ENCODE peak calls at places on chromosomes 3 and 15, in seven cellular contexts. I, N, R, B, D, F and C are unnamed samples. For H3K9me3, the result is how much of the 10 kb centered on the place peaks cover.

GRCh38 chr3:12957334-12957733 is 115.9 kb downstream of the IQSEC1 start:
- DNase-seq in I (no peak), N (no peak), R (no peak), B (no peak), D (no peak), F (no peak), C (no peak)

GRCh38 chr3:128080323-128080898 is 28.2 kb downstream of the SEC61A1 start:
- DNase-seq in I (no peak), N (no peak), R (no peak), B (peak), D (no peak), F (peak), C (peak)

GRCh38 chr3:40128169-40128568 is 181.3 kb upstream of the EIF1B start:
- DNase-seq in I (no peak), N (no peak), R (no peak), B (no peak), D (no peak), F (no peak), C (no peak)

GRCh38 chr15:62124176-62124952 is 40.7 kb downstream of the C2CD4B start:
- DNase-seq in I (no peak), N (no peak), R (no peak), B (peak), D (no peak), F (peak), C (no peak)

GRCh38 chr3:15470804-15471203 is 43.4 kb downstream of the EAF1 start:
- DNase-seq in I (no peak), N (no peak), R (no peak), B (no peak), D (no peak), F (no peak), C (no peak)

GRCh38 chr15:40244961-40245523 is 6.2 kb downstream of the PAK6 start:
- DNase-seq in I (no peak), N (no peak), R (no peak), B (no peak), D (peak), F (peak), C (no peak)

GRCh38 chr3:151431940-151432339 is 28.9 kb downstream of the IGSF10 start:
- DNase-seq in I (no peak), N (no peak), R (peak), B (peak), D (no peak), F (peak), C (peak)

GRCh38 chr3:12974819-12975218 is 98.4 kb downstream of the IQSEC1 start:
- DNase-seq in I (no peak), N (no peak), R (no peak), B (no peak), D (no peak), F (no peak), C (no peak)

GRCh38 chr3:99938270-99938955 is 120.8 kb downstream of the CMSS1 start:
- DNase-seq in I (no peak), N (no peak), R (no peak), B (peak), D (no peak), F (no peak), C (no peak)

GRCh38 chr3:24023249-24023648 is 78.2 kb downstream of the NR1D2 start:
- DNase-seq in I (no peak), N (no peak), R (no peak), B (no peak), D (no peak), F (no peak), C (no peak)

GRCh38 chr3:181316481-181316880 is 326.9 kb upstream of the DNAJC19 start:
- DNase-seq in I (no peak), N (no peak), R (peak), B (peak), D (no peak), F (peak), C (no peak)

GRCh38 chr3:102025568-102025967 is 176.3 kb downstream of the NFKBIZ start:
- DNase-seq in I (no peak), N (no peak), R (no peak), B (no peak), D (no peak), F (no peak), C (no peak)
- TF ChIP-seq CTCF in I (no peak), N (no peak), R (no peak), B (no peak), D (no peak), F (no peak), C (no peak)

DNA sequence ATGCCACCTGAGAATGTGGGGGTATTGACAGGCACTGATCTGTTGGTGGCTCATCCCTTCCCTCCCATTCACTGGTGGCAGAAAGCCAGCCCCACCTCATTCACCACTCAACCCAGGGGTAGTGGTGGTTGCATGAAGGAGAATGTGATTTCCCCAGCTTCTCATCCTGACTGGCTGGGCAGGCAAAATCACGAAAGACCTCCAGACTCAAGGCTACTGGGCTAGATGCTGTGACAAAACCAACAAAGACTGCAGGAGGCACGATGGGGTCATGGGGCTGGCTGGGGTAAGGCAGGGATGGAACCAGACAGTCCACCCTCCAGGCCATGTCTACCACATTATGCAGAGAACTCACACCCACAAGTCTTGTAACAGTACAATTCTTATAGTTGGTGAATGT is 33.9 kb downstream of the FSTL1 start:
- DNase-seq in I (no peak), N (no peak), R (no peak), B (no peak), D (no peak), F (no peak), C (no peak)
- H3K4me3 ChIP-seq in I (peak), N (peak), R (no peak), B (no peak), D (no peak), F (no peak), C (no peak)

GRCh38 chr3:440826-441225 is 244.3 kb downstream of the CHL1 start:
- DNase-seq in I (no peak), N (no peak), R (no peak), B (no peak), D (no peak), F (no peak), C (no peak)
- H3K9me3 ChIP-seq in I (under half), N (under half), R (under half), B (under half), D (under half), F (under half), C (under half)

DNA sequence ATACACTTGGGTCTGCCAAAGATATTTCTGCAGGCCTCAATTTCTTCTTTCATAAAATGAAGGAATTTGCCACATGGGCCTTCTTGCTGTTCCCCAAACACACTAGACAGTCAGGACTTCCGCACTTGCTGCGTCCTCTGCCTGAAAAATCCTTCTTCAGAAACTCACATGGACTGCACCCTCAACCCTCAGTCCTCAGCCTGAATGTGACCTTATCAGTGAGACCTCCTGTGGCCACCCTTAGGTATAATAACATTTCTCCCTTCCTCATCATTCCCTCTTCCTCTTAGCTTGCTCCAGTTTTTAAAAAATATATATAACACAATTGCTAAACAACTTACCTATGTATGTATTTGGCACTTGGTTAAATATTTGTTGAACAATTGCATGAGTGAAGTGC is 257.5 kb downstream of the MFSD1 start:
- DNase-seq in I (no peak), N (no peak), R (no peak), B (no peak), D (no peak), F (no peak), C (no peak)
- TF ChIP-seq CTCF in I (no peak), N (no peak), R (no peak), B (no peak), D (no peak), F (peak), C (no peak)

GRCh38 chr3:195582947-195583346 is 793 bp downstream of the APOD start:
- DNase-seq in I (no peak), N (no peak), R (no peak), B (no peak), D (no peak), F (no peak), C (no peak)
- H3K4me3 ChIP-seq in I (no peak), N (peak), R (no peak), B (no peak), D (no peak), F (no peak), C (no peak)

DNA sequence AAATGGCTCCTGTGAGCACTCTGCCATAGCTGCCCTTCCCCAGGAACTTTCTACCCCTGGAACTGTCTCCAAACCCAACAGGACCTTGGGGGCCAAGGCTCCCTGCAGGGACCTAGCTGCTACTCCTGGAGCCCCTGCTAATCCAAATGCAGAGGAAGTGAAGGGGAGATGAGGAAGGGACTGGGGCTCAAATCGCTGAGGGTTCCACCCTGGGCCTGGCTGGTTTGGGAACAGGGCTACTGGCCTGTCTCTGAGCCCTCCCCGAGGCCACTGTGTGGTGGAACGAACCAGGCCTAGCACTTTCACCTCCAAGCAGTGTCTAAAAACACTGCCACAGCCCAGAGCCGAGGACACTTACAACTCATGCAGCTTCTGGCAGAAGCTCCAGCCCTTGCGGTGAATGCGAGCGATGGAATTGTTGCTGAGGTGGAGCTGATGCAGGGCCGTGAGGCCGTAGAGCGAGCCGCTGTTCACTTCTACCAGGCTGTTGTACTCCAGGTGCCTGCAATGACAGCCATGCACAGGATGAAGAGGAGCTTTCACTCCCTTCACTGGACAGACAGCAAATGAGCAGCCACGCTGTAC is 91.0 kb downstream of the LRIG1 start:
- DNase-seq in I (no peak), N (no peak), R (no peak), B (no peak), D (no peak), F (no peak), C (no peak)
- H3K9me3 ChIP-seq in I (under half), N (under half), R (under half), B (under half), D (under half), F (under half), C (under half)